ENCODE peak calls at places on chromosomes 13 and 19, in nine cellular contexts. A is tibial nerve, S is heart right ventricle, X is brain microvascular endothelial cell, V is body of pancreas, Q is small intestine, C is ascending aorta, Z is kidney epithelial cell, R is A673. H is an unnamed sample. For H3K36me3, the result is how much of the 10 kb centered on the place peaks cover.

GRCh38 chr13:20160346-20161274 is at the start of gene GJA3:
- DNase-seq in X (no peak), Z (no peak), C (no peak), V (no peak), A (no peak), S (peak), Q (no peak), R (peak), H (peak)

GRCh38 chr19:43789029-43789428 is 8.3 kb upstream of the KCNN4 start:
- DNase-seq in V (no peak), R (no peak), S (no peak), X (no peak), A (no peak), Q (no peak), Z (no peak), C (no peak), H (peak)

GRCh38 chr13:49315036-49315565 is 67.4 kb downstream of the CDADC1 start:
- DNase-seq in R (no peak), X (no peak), Q (no peak), A (no peak), C (no peak), Z (no peak), S (no peak), V (no peak), H (no peak)

GRCh38 chr13:114119196-114119595 is 13.2 kb downstream of the RASA3 start:
- DNase-seq in C (no peak), Q (no peak), X (peak), S (no peak), V (no peak), R (peak), A (no peak), Z (peak), H (peak)

GRCh38 chr19:5130371-5131030 is 161.6 kb downstream of the KDM4B start:
- DNase-seq in Q (no peak), V (peak), Z (no peak), S (no peak), C (no peak), A (no peak), X (no peak), R (no peak), H (no peak)

GRCh38 chr19:1073956-1074511 is 7.1 kb downstream of the ARHGAP45 start:
- DNase-seq in Q (no peak), R (no peak), X (no peak), V (no peak), A (no peak), Z (no peak), S (no peak), C (no peak), H (no peak)

GRCh38 chr13:31045621-31046081 is 113.2 kb downstream of the TEX26 start:
- DNase-seq in C (peak), V (no peak), Z (peak), X (peak), S (no peak), A (no peak), R (peak), Q (peak), H (peak)

GRCh38 chr13:37806666-37807065 is 62.9 kb downstream of the TRPC4 start:
- DNase-seq in S (no peak), C (no peak), V (no peak), Q (peak), R (no peak), A (no peak), Z (no peak), X (no peak), H (no peak)

GRCh38 chr13:101289764-101290163 is 126.5 kb downstream of the NALCN start:
- DNase-seq in Z (no peak), X (peak), Q (peak), R (peak), C (no peak), V (no peak), A (no peak), S (no peak), H (peak)

GRCh38 chr19:45613926-45614725 is 12.1 kb upstream of the GPR4 start:
- DNase-seq in Z (peak), R (peak), X (peak), A (no peak), Q (peak), V (no peak), C (no peak), S (no peak), H (peak)

GRCh38 chr13:112891477-112892401 is 77.3 kb upstream of the MCF2L start:
- DNase-seq in X (no peak), C (no peak), V (no peak), S (no peak), A (no peak), Q (no peak), R (no peak), Z (no peak), H (no peak)

GRCh38 chr19:10289836-10290438 is at the start of gene ICAM5:
- DNase-seq in C (no peak), V (no peak), X (no peak), S (no peak), Z (no peak), R (peak), A (no peak), Q (no peak), H (peak)

GRCh38 chr13:22428188-22428828 is 752.5 kb upstream of the SGCG start:
- DNase-seq in Z (no peak), A (no peak), C (no peak), Q (peak), V (no peak), R (no peak), X (no peak), S (no peak), H (peak)

GRCh38 chr19:10707440-10707839 is 6.2 kb downstream of the QTRT1 start:
- DNase-seq in A (no peak), V (no peak), X (no peak), S (no peak), Z (no peak), R (no peak), Q (no peak), C (no peak), H (no peak)

GRCh38 chr19:14114854-14115253 is 2.7 kb downstream of the PRKACA start:
- DNase-seq in R (no peak), C (no peak), X (no peak), S (peak), Z (no peak), Q (peak), V (peak), A (no peak), H (peak)

GRCh38 chr13:79492918-79493594 is 12.1 kb downstream of the NDFIP2 start:
- DNase-seq in X (no peak), A (no peak), C (no peak), R (no peak), Z (no peak), Q (no peak), V (no peak), S (no peak), H (no peak)

GRCh38 chr19:19146000-19146608 is 7.8 kb upstream of the TMEM161A start:
- DNase-seq in C (peak), A (peak), R (peak), X (peak), S (peak), Z (no peak), Q (peak), V (peak), H (peak)

GRCh38 chr13:25753976-25754375 is 297.8 kb downstream of the SHISA2 start:
- DNase-seq in A (no peak), S (no peak), Q (no peak), R (no peak), V (no peak), C (no peak), Z (no peak), X (no peak), H (no peak)

GRCh38 chr19:56126983-56127780 is 6.1 kb upstream of the ZNF787 start:
- DNase-seq in Q (no peak), A (no peak), Z (no peak), X (no peak), R (no peak), C (no peak), S (no peak), V (no peak), H (no peak)

GRCh38 chr13:73365240-73365639 is 306.4 kb downstream of the KLF5 start:
- DNase-seq in S (no peak), C (no peak), Q (peak), X (no peak), Z (no peak), R (no peak), V (no peak), A (no peak), H (no peak)

GRCh38 chr19:41085748-41086415 is 2.4 kb upstream of the CYP2A13 start:
- DNase-seq in C (no peak), Q (no peak), A (no peak), V (no peak), R (no peak), Z (no peak), X (no peak), S (no peak), H (no peak)

GRCh38 chr13:44930907-44931676 is 58.2 kb downstream of the NUFIP1 start:
- DNase-seq in A (no peak), R (peak), S (no peak), X (peak), Q (no peak), V (no peak), C (no peak), Z (no peak), H (no peak)

GRCh38 chr19:7549749-7550148 is 14.2 kb downstream of the PNPLA6 start:
- DNase-seq in S (no peak), C (no peak), X (no peak), Z (no peak), V (no peak), R (no peak), Q (no peak), A (no peak), H (no peak)

GRCh38 chr19:7550169-7550770 is 14.8 kb downstream of the PNPLA6 start:
- DNase-seq in C (no peak), Z (no peak), Q (no peak), S (no peak), A (no peak), R (no peak), V (no peak), X (no peak), H (no peak)

GRCh38 chr19:7554565-7554964 is 19.0 kb downstream of the PNPLA6 start:
- DNase-seq in A (no peak), Z (no peak), Q (no peak), V (no peak), X (no peak), R (no peak), S (no peak), C (no peak), H (no peak)

GRCh38 chr19:7552781-7553180 is 17.3 kb downstream of the PNPLA6 start:
- DNase-seq in R (no peak), Z (no peak), Q (no peak), V (no peak), C (no peak), X (no peak), S (no peak), A (no peak), H (no peak)

DNA sequence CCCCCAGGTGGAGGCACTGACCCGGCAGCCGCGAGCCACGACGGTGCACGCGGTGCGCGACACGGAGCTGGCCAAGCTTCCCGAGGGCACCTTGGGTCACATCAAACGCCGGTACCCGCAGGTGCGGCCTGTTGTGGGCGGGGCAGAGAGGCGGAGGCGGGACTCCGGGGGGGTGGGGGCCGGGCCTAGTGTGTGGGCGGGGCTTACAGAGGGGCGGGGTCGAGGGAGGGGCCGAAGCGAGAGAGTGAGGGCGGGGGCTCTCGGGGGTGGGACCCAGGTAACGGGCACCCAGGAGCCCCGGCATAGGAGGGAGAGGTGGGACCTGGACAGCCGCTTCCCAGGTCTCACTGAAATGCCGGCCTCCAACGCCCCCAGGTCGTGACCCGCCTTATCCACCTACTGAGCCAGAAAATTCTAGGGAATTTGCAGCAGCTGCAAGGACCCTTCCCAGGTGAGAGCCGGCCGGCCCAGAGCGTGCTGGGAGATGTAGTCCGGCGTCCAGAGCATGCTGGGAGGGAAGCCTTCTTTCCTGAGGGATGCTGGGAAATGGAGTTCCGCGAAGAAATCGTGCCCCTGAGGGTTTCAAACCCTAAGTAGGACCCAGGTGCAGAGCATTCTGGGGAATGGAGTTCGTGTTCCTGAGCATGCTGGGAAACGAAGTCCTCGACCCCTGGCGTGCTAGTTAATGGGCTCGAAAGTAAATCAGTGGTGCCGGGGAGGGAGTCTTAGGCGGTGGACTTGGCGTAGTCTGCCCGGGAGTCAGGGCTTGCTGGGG is 15.7 kb downstream of the PNPLA6 start:
- DNase-seq in R (peak), X (peak), S (peak), Q (peak), A (no peak), Z (peak), V (peak), C (peak), H (peak)
- H3K4me3 ChIP-seq in R (no peak), X (peak), S (no peak), Q (peak), A (no peak), Z (peak), V (no peak), C (peak), H (peak)

GRCh38 chr19:17840019-17840418 is 7.8 kb downstream of the JAK3 start:
- DNase-seq in C (no peak), A (no peak), Z (no peak), R (no peak), Q (no peak), V (no peak), S (no peak), X (no peak), H (no peak)
- H3K36me3 ChIP-seq in C (under half), A (under half), Z (under half), R (under half), Q (under half), V (under half), S (under half), X (under half), H (under half)

DNA sequence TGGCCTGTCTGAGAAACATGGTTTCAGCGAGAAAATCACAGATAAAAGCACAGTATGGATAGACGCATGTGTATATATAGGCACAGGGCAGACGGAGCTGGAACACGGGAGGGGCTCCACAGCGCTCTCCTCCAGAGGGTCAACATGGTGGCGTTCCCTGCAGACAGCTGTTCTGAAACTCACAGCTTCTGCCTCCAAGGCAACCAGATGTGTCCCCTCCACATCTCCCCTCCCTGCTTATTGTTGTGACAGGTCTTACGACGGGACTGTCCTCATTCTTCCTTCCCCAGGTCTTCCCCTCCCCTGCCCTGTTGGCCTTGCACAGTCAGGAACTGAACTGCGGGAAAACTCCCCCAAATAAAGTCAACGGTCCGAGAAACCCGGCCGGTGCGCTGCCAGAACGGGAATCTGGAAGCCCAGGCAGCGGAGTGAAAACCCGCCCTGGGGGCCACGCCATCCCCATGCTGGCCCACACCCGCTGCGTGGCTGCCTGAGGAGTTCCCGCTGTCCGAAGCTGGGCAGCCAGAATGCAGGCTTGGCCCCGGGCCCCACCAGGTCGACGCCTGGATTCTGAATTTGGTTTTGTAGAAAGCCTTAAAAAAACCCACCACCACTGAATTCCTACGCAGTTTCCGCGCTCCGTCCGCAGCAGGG is 2.7 kb upstream of the TIMM13 start:
- DNase-seq in X (no peak), A (no peak), Z (no peak), S (no peak), V (no peak), C (no peak), Q (no peak), R (no peak), H (no peak)
- H3K4me3 ChIP-seq in X (no peak), A (no peak), Z (no peak), S (no peak), V (no peak), C (no peak), Q (no peak), R (no peak), H (no peak)

DNA sequence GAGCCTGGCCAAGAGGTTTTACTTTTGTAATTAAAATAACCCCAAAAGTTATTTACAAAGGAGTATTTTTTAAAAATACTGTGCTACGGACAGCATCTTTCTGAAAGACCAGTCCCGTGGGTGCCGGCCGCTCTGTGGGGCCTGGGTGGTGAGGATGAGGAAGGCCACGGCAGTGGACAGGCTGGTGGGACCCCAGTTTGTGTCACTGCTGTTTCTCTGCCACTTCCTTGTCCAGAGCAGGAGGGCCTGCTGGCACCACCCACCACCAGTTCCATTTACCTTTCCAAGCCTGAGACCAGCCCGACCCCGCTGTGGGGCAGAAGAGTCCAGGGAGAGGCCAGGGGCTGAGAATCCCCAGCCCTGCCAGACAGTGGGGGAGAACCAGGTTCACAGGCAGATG is 23.8 kb downstream of the ELAVL1 start:
- DNase-seq in R (no peak), V (no peak), C (no peak), X (no peak), S (no peak), Q (no peak), Z (no peak), A (no peak), H (no peak)
- H3K36me3 ChIP-seq in R (half or more), V (under half), C (half or more), X (under half), S (half or more), Q (under half), Z (under half), A (under half), H (under half)

GRCh38 chr19:15680478-15680877 is 7.6 kb downstream of the CYP4F12 start:
- DNase-seq in V (no peak), A (no peak), Z (no peak), C (no peak), Q (no peak), S (no peak), X (no peak), R (no peak), H (no peak)
- H3K4me3 ChIP-seq in V (no peak), A (no peak), Z (no peak), C (no peak), Q (no peak), S (no peak), X (no peak), R (no peak), H (no peak)

DNA sequence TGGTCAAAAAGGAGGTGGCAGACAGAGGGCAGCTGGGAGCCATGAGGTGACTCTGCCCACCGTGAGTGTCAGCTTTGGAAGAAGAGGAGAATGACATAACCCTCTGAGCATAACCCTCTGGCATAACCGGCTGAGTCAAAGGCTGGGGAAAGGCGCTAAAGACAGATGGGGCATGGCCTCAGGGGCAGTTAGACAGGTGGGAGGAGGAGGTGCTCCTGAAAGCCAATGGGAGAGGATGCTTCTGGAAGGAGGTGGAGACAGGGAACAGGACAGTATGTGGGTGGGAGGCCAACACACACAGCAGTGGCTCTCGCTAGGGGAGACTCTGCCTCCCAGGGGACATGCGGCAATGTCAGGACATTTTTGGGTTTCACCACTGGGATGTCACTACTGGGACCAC is 17.1 kb downstream of the ELAVL1 start:
- DNase-seq in Q (no peak), Z (no peak), C (no peak), V (no peak), X (no peak), R (no peak), S (no peak), A (no peak), H (no peak)
- H3K36me3 ChIP-seq in Q (under half), Z (under half), C (half or more), V (under half), X (under half), R (half or more), S (half or more), A (under half), H (half or more)